ENCODE peak calls at places on chromosomes 1 and 21, in ten cellular contexts. D is activated naive CD4-positive, alpha-beta T cell treated with anti-CD3 and anti-CD28 coated beads, Interleukin-2, amount 10 ng/mL, durations not matched to agents 7 days and 5 days; S is HEK293T; Q is amniotic stem cell; L is stomach; T is activated naive CD8-positive, alpha-beta T cell treated with anti-CD3 and anti-CD28 coated beads for 36 hours; N is ureter; O is pons; U is T-helper 2 cell; J is stimulated activated CD8-positive, alpha-beta memory T cell treated with anti-CD3 and anti-CD28 coated beads, Interleukin-15, amount 100 ng/mL, for 1 hour. G is an unnamed sample.

GRCh38 chr1:211118407-211119102 is 15.4 kb downstream of the KCNH1 start:
- DNase-seq in D (no peak), S (no peak), Q (peak), L (no peak), T (no peak), N (no peak), O (no peak), U (no peak), J (no peak), G (no peak)

GRCh38 chr1:214068979-214069378 is 81.2 kb downstream of the PROX1 start:
- DNase-seq in D (no peak), S (no peak), Q (no peak), L (no peak), T (no peak), N (no peak), O (no peak), U (no peak), J (no peak), G (no peak)

GRCh38 chr1:165303415-165303814 is 53.1 kb downstream of the LMX1A start:
- DNase-seq in D (no peak), S (no peak), Q (no peak), L (no peak), T (no peak), N (no peak), O (no peak), U (no peak), J (no peak), G (no peak)

GRCh38 chr1:183226963-183227362 is 40.9 kb downstream of the LAMC2 start:
- DNase-seq in D (no peak), S (no peak), Q (no peak), L (no peak), T (peak), N (no peak), O (no peak), U (no peak), J (no peak), G (no peak)

GRCh38 chr1:229664133-229664689 is 38.2 kb downstream of the URB2 start:
- DNase-seq in D (peak), S (peak), Q (no peak), L (peak), T (peak), N (no peak), O (peak), U (peak), J (peak), G (no peak)

GRCh38 chr1:158037876-158038359 is 44.5 kb downstream of the KIRREL1 start:
- DNase-seq in D (no peak), S (no peak), Q (peak), L (no peak), T (no peak), N (no peak), O (no peak), U (no peak), J (no peak), G (no peak)

GRCh38 chr21:39204134-39204533 is 20.9 kb upstream of the PSMG1 start:
- DNase-seq in D (no peak), S (no peak), Q (no peak), L (no peak), T (no peak), N (no peak), O (no peak), U (no peak), J (no peak), G (no peak)

GRCh38 chr1:206753141-206753540 is 17.4 kb upstream of the IL19 start:
- DNase-seq in D (no peak), S (no peak), Q (peak), L (no peak), T (no peak), N (no peak), O (no peak), U (no peak), J (no peak), G (no peak)

GRCh38 chr1:17122449-17123194 is 3.4 kb upstream of the PADI2 start:
- DNase-seq in D (no peak), S (no peak), Q (no peak), L (no peak), T (no peak), N (no peak), O (no peak), U (no peak), J (no peak), G (no peak)

GRCh38 chr1:5640845-5641244 is 351.4 kb downstream of the NPHP4 start:
- DNase-seq in D (peak), S (no peak), Q (no peak), L (peak), T (no peak), N (no peak), O (no peak), U (no peak), J (no peak), G (no peak)

GRCh38 chr1:39129514-39129913 is 75.0 kb upstream of the MACF1 start:
- DNase-seq in D (no peak), S (no peak), Q (no peak), L (no peak), T (no peak), N (no peak), O (no peak), U (no peak), J (no peak), G (no peak)

GRCh38 chr1:26827663-26828062 is 1.2 kb downstream of the ZDHHC18 start:
- DNase-seq in D (no peak), S (peak), Q (no peak), L (no peak), T (no peak), N (no peak), O (no peak), U (no peak), J (no peak), G (no peak)

GRCh38 chr1:31835415-31835814 is 19.6 kb upstream of the SPOCD1 start:
- DNase-seq in D (no peak), S (no peak), Q (no peak), L (no peak), T (no peak), N (no peak), O (no peak), U (no peak), J (no peak), G (no peak)

GRCh38 chr1:17725811-17726582 is 29.1 kb upstream of the ACTL8 start:
- DNase-seq in D (no peak), S (no peak), Q (no peak), L (no peak), T (no peak), N (no peak), O (no peak), U (no peak), J (no peak), G (no peak)

GRCh38 chr1:114502080-114502479 is 8.9 kb downstream of the TRIM33 start:
- DNase-seq in D (no peak), S (no peak), Q (no peak), L (no peak), T (no peak), N (no peak), O (no peak), U (no peak), J (no peak), G (no peak)

GRCh38 chr1:8782955-8783354 is 34.5 kb downstream of the RERE start:
- DNase-seq in D (no peak), S (no peak), Q (no peak), L (no peak), T (no peak), N (no peak), O (no peak), U (no peak), J (no peak), G (no peak)

GRCh38 chr1:222090103-222090502 is 348.2 kb upstream of the DUSP10 start:
- DNase-seq in D (no peak), S (no peak), Q (no peak), L (no peak), T (no peak), N (no peak), O (no peak), U (no peak), J (no peak), G (no peak)

GRCh38 chr1:44348046-44348628 is 6.9 kb downstream of the ERI3 start:
- DNase-seq in D (no peak), S (no peak), Q (no peak), L (no peak), T (no peak), N (no peak), O (peak), U (no peak), J (no peak), G (no peak)

GRCh38 chr21:42590431-42591131 is 62.8 kb upstream of the PDE9A start:
- DNase-seq in D (peak), S (no peak), Q (no peak), L (no peak), T (peak), N (no peak), O (no peak), U (no peak), J (no peak), G (no peak)

GRCh38 chr1:162627662-162628296 is 4.5 kb upstream of the DDR2 start:
- DNase-seq in D (no peak), S (peak), Q (no peak), L (no peak), T (no peak), N (no peak), O (peak), U (no peak), J (no peak), G (no peak)

GRCh38 chr1:234206651-234207284 is 166.5 kb upstream of the COA6 start:
- DNase-seq in D (no peak), S (no peak), Q (no peak), L (no peak), T (no peak), N (no peak), O (no peak), U (no peak), J (no peak), G (no peak)

GRCh38 chr1:173861731-173862145 is 6.1 kb downstream of the GAS5 start:
- DNase-seq in D (no peak), S (no peak), Q (no peak), L (no peak), T (peak), N (no peak), O (no peak), U (no peak), J (no peak), G (no peak)

GRCh38 chr1:22717038-22717758 is 6.6 kb downstream of the EPHB2 start:
- DNase-seq in D (no peak), S (no peak), Q (no peak), L (peak), T (no peak), N (no peak), O (no peak), U (no peak), J (no peak), G (no peak)

G was measured in NCI-H1048.